ENCODE peak calls at places on chromosomes 11 and 22, in eight cellular contexts. Y, N, A, T, D, G, Q and X are unnamed samples.

GRCh38 chr22:46027219-46028068 is 50.5 kb upstream of the WNT7B start:
- DNase-seq in D (no peak), Y (peak; percentile 59), T (peak; percentile 80), N (no peak), G (no peak), Q (no peak), A (no peak), X (peak; percentile 94)

GRCh38 chr11:19978668-19979518 is 181.4 kb downstream of the DBX1 start:
- DNase-seq in D (peak; percentile 59), N (peak; percentile 85), A (peak; percentile 65), Q (peak; percentile 46), T (peak; percentile 64), G (peak; percentile 52), Y (peak; percentile 27), X (no peak)

GRCh38 chr11:112652786-112653390 is 308.3 kb upstream of the NCAM1 start:
- DNase-seq in Q (no peak), Y (no peak), G (no peak), N (no peak), D (no peak), A (no peak), T (no peak), X (no peak)

GRCh38 chr11:126857860-126858808 is 142.4 kb downstream of the KIRREL3 start:
- DNase-seq in Q (no peak), T (no peak), D (no peak), G (no peak), N (no peak), Y (no peak), A (no peak), X (no peak)

GRCh38 chr11:48170840-48171233 is 45.8 kb upstream of the OR4B1 start:
- DNase-seq in A (no peak), G (no peak), Y (no peak), T (no peak), N (peak; percentile 27), Q (no peak), D (no peak), X (no peak)

GRCh38 chr11:36425593-36426206 is 84.4 kb downstream of the TRAF6 start:
- DNase-seq in N (peak; percentile 24), Q (no peak), D (no peak), G (no peak), T (no peak), A (no peak), Y (no peak), X (no peak)

GRCh38 chr11:65576232-65576866 is 496 bp downstream of the EHBP1L1 start:
- DNase-seq in Y (no peak), D (no peak), N (no peak), G (no peak), A (no peak), T (peak; percentile 84), Q (no peak), X (no peak)

GRCh38 chr11:134757633-134758032 is 345.6 kb upstream of the B3GAT1 start:
- DNase-seq in A (no peak), D (no peak), G (no peak), T (no peak), N (no peak), Y (no peak), Q (no peak), X (no peak)

GRCh38 chr11:46333129-46333947 is 13.9 kb upstream of the DGKZ start:
- DNase-seq in G (no peak), Q (no peak), T (no peak), A (no peak), N (no peak), D (no peak), Y (no peak), X (no peak)

GRCh38 chr22:29245626-29246385 is 22.0 kb downstream of the RHBDD3 start:
- DNase-seq in Q (peak; percentile 60), A (peak; percentile 34), D (peak; percentile 30), N (peak; percentile 58), T (peak; percentile 88), G (peak; percentile 51), Y (peak; percentile 72), X (peak; percentile 76)

GRCh38 chr22:17368727-17369552 is at the start of gene CECR2:
- DNase-seq in Q (no peak), D (no peak), Y (peak; percentile 86), G (no peak), N (no peak), A (peak; percentile 34), T (peak; percentile 78), X (peak; percentile 71)

GRCh38 chr11:1387521-1387920 is 2.2 kb upstream of the BRSK2 start:
- DNase-seq in N (no peak), Y (no peak), Q (no peak), D (no peak), T (no peak), G (no peak), A (no peak), X (peak; percentile 34)

GRCh38 chr11:1382429-1382828 is 7.3 kb upstream of the BRSK2 start:
- DNase-seq in Y (no peak), A (no peak), T (no peak), D (no peak), Q (no peak), N (no peak), G (no peak), X (peak; percentile 86)

GRCh38 chr11:1381793-1382425 is 7.8 kb upstream of the BRSK2 start:
- DNase-seq in N (no peak), A (no peak), Y (no peak), Q (no peak), D (no peak), T (no peak), G (no peak), X (peak; percentile 43)

GRCh38 chr11:1384206-1384965 is 5.3 kb upstream of the BRSK2 start:
- DNase-seq in D (no peak), Y (no peak), T (no peak), Q (no peak), G (no peak), N (no peak), A (no peak), X (peak; percentile 52)

DNA sequence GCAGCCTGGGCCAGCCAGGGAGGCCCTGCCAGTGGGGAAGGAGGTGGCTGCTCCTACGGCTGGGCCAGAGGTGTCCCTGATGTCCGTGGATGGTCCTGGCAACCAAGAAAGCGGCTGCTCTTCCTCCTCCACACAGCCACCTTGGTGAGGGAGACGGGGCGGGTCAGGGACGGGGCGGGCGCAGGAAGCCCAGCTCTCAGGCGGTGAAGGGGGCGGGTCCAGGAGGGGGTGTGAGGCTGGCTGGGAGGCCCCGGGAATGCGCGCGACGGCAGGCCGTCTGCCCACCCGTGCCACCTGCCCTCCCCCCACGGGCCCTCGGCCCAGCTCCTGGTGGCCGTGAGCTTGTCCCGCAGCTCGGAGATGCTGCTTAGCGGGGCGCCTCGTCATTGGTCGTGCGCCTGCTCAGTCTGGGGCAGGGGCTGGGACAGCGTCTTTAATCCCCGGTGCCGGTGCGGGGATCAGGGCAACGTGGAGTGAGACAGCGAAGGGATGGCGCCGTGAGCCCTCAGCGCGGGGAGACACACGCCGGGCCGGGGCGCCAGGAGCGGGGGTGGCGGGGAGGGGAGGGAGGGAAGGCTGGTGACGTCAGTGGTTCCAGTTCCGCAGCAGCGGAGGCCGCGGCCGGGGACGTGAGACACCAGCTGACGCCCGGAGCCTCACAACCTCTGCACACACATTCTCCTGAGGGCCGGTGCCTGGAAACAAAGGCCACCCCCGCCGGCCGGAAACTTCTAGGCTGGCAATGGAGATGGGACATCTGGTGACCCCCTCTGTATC is 6.7 kb upstream of the BRSK2 start:
- DNase-seq in A (peak; percentile 31), G (peak; percentile 66), N (peak; percentile 41), D (no peak), Y (peak; percentile 72), Q (peak; percentile 69), T (peak; percentile 94), X (peak; percentile 90)
- TF ChIP-seq POLR2AphosphoS5 in A (peak; percentile 42), G (no peak), N (no peak), D (peak; percentile 69), Y (no peak), Q (no peak), T (no peak), X (no peak)

GRCh38 chr22:32538516-32538915 is 63.9 kb downstream of the FBXO7 start:
- DNase-seq in A (no peak), N (no peak), Y (no peak), G (no peak), D (no peak), T (no peak), Q (no peak), X (no peak)

GRCh38 chr22:32534252-32535215 is 59.9 kb downstream of the FBXO7 start:
- DNase-seq in Q (no peak), G (no peak), N (no peak), D (no peak), A (no peak), T (peak; percentile 69), Y (no peak), X (no peak)

GRCh38 chr22:32536352-32536751 is 61.7 kb downstream of the FBXO7 start:
- DNase-seq in N (no peak), G (no peak), T (no peak), Q (no peak), A (no peak), D (no peak), Y (peak; percentile 20), X (no peak)

GRCh38 chr22:32533265-32534068 is 58.9 kb downstream of the FBXO7 start:
- DNase-seq in G (no peak), T (no peak), D (no peak), Y (no peak), N (no peak), Q (no peak), A (no peak), X (no peak)

GRCh38 chr22:32535531-32536190 is 61.0 kb downstream of the FBXO7 start:
- DNase-seq in T (no peak), Q (no peak), N (no peak), A (no peak), D (no peak), G (no peak), Y (no peak), X (no peak)
- TF ChIP-seq POLR2AphosphoS5 in T (no peak), Q (no peak), N (no peak), A (no peak), D (no peak), G (no peak), Y (no peak), X (no peak)

GRCh38 chr11:1039481-1040427 is 3.2 kb upstream of the MUC6 start:
- DNase-seq in D (no peak), Q (no peak), G (peak; percentile 31), A (no peak), N (no peak), Y (no peak), T (no peak), X (no peak)
- TF ChIP-seq POLR2AphosphoS5 in D (no peak), Q (no peak), G (no peak), A (no peak), N (no peak), Y (no peak), T (no peak), X (no peak)

GRCh38 chr22:36302439-36303114 is 49.6 kb downstream of the APOL1 start:
- DNase-seq in Q (no peak), N (no peak), D (no peak), G (no peak), T (no peak), Y (no peak), A (no peak), X (no peak)

GRCh38 chr22:36300396-36301212 is 47.7 kb downstream of the APOL1 start:
- DNase-seq in A (no peak), T (no peak), D (no peak), N (no peak), Q (no peak), G (no peak), Y (no peak), X (no peak)

GRCh38 chr22:36299911-36300310 is 47.0 kb downstream of the APOL1 start:
- DNase-seq in Q (no peak), D (no peak), T (no peak), N (no peak), A (no peak), Y (no peak), G (no peak), X (no peak)

GRCh38 chr22:36301851-36302250 is 48.9 kb downstream of the APOL1 start:
- DNase-seq in D (no peak), G (no peak), T (no peak), N (no peak), Q (no peak), A (no peak), Y (no peak), X (no peak)

GRCh38 chr22:36301384-36301828 is 48.5 kb downstream of the APOL1 start:
- DNase-seq in D (no peak), N (peak; percentile 60), T (peak; percentile 92), Q (peak; percentile 77), A (peak; percentile 29), Y (peak; percentile 71), G (peak; percentile 69), X (peak; percentile 81)
- TF ChIP-seq POLR2AphosphoS5 in D (no peak), N (peak; percentile 38), T (no peak), Q (peak; percentile 68), A (no peak), Y (no peak), G (no peak), X (peak; percentile 23)